ENCODE peak calls at places on chromosomes 16 and 17, in four cellular contexts. B, O, V and U are unnamed samples.

GRCh38 chr17:65609303-65609702 is 47.9 kb upstream of the AXIN2 start:
- DNase-seq in B (no peak), O (peak), V (no peak), U (no peak)

GRCh38 chr16:2339521-2340484 is 725 bp downstream of the ABCA3 start:
- DNase-seq in B (peak), O (peak), V (peak), U (peak)

GRCh38 chr17:38444151-38444550 is 15.9 kb downstream of the ARHGAP23 start:
- DNase-seq in B (peak), O (peak), V (peak), U (peak)

GRCh38 chr17:32757963-32758362 is 119.0 kb downstream of the MYO1D start:
- DNase-seq in B (no peak), O (no peak), V (no peak), U (no peak)

GRCh38 chr17:16976686-16977550 is 5.0 kb upstream of the TNFRSF13B start:
- DNase-seq in B (no peak), O (no peak), V (no peak), U (no peak)

GRCh38 chr17:42608692-42609181 is 437 bp downstream of the RETREG3 start:
- DNase-seq in B (no peak), O (no peak), V (no peak), U (no peak)

GRCh38 chr16:19991614-19992013 is 82.1 kb downstream of the GPR139 start:
- DNase-seq in B (peak), O (peak), V (no peak), U (no peak)

GRCh38 chr17:2405247-2405926 is 4.5 kb upstream of the MNT start:
- DNase-seq in B (no peak), O (no peak), V (no peak), U (no peak)

GRCh38 chr16:53773150-53773846 is 69.3 kb downstream of the FTO start:
- DNase-seq in B (peak), O (peak), V (peak), U (peak)

GRCh38 chr17:78263063-78263735 is 31.8 kb downstream of the TMEM235 start:
- DNase-seq in B (no peak), O (peak), V (peak), U (peak)

GRCh38 chr16:86033016-86033474 is 134.1 kb downstream of the IRF8 start:
- DNase-seq in B (no peak), O (no peak), V (no peak), U (no peak)

GRCh38 chr17:71287246-71287828 is 833.5 kb upstream of the SOX9 start:
- DNase-seq in B (no peak), O (no peak), V (no peak), U (peak)

GRCh38 chr17:52096056-52096455 is 62.5 kb downstream of the CA10 start:
- DNase-seq in B (no peak), O (no peak), V (no peak), U (no peak)

GRCh38 chr17:28950017-28950751 is 1.1 kb downstream of the PHF12 start:
- DNase-seq in B (peak), O (peak), V (peak), U (peak)

GRCh38 chr16:27450836-27451341 is 48.9 kb downstream of the IL21R start:
- DNase-seq in B (no peak), O (no peak), V (no peak), U (no peak)

GRCh38 chr17:17341452-17341851 is 38.3 kb downstream of the NT5M start:
- DNase-seq in B (no peak), O (no peak), V (no peak), U (no peak)

GRCh38 chr17:82694647-82695046 is 3.9 kb downstream of the RAB40B start:
- DNase-seq in B (no peak), O (no peak), V (no peak), U (no peak)

GRCh38 chr17:57236686-57237299 is 19.5 kb upstream of the MSI2 start:
- DNase-seq in B (no peak), O (no peak), V (no peak), U (no peak)

GRCh38 chr17:29694923-29695563 is 72.3 kb upstream of the CORO6 start:
- DNase-seq in B (no peak), O (no peak), V (no peak), U (no peak)

GRCh38 chr16:88932929-88933328 is 44.1 kb downstream of the CBFA2T3 start:
- DNase-seq in B (no peak), O (no peak), V (no peak), U (no peak)

GRCh38 chr17:50459081-50459676 is 9.5 kb downstream of the CHAD start:
- DNase-seq in B (no peak), O (peak), V (no peak), U (no peak)

GRCh38 chr16:30077656-30078055 is 1.9 kb downstream of the PPP4C start:
- DNase-seq in B (no peak), O (no peak), V (no peak), U (no peak)

GRCh38 chr17:43372273-43372911 is 26.4 kb upstream of the ARL4D start:
- DNase-seq in B (no peak), O (no peak), V (no peak), U (no peak)

GRCh38 chr17:72516772-72517399 is 396.1 kb downstream of the SOX9 start:
- DNase-seq in B (no peak), O (peak), V (no peak), U (no peak)

GRCh38 chr16:72961115-72961832 is 86.7 kb downstream of the ZFHX3 start:
- DNase-seq in B (no peak), O (no peak), V (peak), U (peak)

GRCh38 chr17:19354123-19354522 is 8.4 kb downstream of the B9D1 start:
- DNase-seq in B (no peak), O (no peak), V (no peak), U (no peak)

GRCh38 chr17:77865716-77866115 is 92.8 kb upstream of the TNRC6C start:
- DNase-seq in B (no peak), O (no peak), V (no peak), U (no peak)

GRCh38 chr17:13616031-13616430 is 14.3 kb upstream of the HS3ST3A1 start:
- DNase-seq in B (no peak), O (no peak), V (no peak), U (no peak)

GRCh38 chr17:41553176-41553575 is 18.7 kb downstream of the KRT9 start:
- DNase-seq in B (no peak), O (no peak), V (no peak), U (no peak)

GRCh38 chr16:54194008-54194731 is 92.4 kb downstream of the IRX3 start:
- DNase-seq in B (peak), O (no peak), V (no peak), U (no peak)

GRCh38 chr17:40373324-40373723 is 8.8 kb upstream of the GJD3 start:
- DNase-seq in B (no peak), O (no peak), V (no peak), U (no peak)

GRCh38 chr17:41784207-41784744 is 2.2 kb downstream of the JUP start:
- DNase-seq in B (peak), O (no peak), V (peak), U (peak)

GRCh38 chr17:42188749-42189650 is 3.7 kb upstream of the HCRT start:
- DNase-seq in B (no peak), O (no peak), V (no peak), U (peak)

GRCh38 chr17:9274119-9274445 is 252.8 kb downstream of the NTN1 start:
- DNase-seq in B (no peak), O (no peak), V (no peak), U (no peak)
- TF ChIP-seq FOXJ3 in B (no peak), O (no peak), V (no peak), U (no peak)

GRCh38 chr16:56192644-56192960 is 1.3 kb downstream of the GNAO1 start:
- DNase-seq in B (no peak), O (no peak), V (no peak), U (no peak)

GRCh38 chr16:56192971-56193936 is 2.0 kb downstream of the GNAO1 start:
- DNase-seq in B (peak), O (no peak), V (no peak), U (peak)

GRCh38 chr16:56189990-56190902 is 1.0 kb upstream of the GNAO1 start:
- DNase-seq in B (no peak), O (no peak), V (no peak), U (peak)

GRCh38 chr16:56191807-56192643 is 736 bp downstream of the GNAO1 start:
- DNase-seq in B (no peak), O (no peak), V (no peak), U (peak)

DNA sequence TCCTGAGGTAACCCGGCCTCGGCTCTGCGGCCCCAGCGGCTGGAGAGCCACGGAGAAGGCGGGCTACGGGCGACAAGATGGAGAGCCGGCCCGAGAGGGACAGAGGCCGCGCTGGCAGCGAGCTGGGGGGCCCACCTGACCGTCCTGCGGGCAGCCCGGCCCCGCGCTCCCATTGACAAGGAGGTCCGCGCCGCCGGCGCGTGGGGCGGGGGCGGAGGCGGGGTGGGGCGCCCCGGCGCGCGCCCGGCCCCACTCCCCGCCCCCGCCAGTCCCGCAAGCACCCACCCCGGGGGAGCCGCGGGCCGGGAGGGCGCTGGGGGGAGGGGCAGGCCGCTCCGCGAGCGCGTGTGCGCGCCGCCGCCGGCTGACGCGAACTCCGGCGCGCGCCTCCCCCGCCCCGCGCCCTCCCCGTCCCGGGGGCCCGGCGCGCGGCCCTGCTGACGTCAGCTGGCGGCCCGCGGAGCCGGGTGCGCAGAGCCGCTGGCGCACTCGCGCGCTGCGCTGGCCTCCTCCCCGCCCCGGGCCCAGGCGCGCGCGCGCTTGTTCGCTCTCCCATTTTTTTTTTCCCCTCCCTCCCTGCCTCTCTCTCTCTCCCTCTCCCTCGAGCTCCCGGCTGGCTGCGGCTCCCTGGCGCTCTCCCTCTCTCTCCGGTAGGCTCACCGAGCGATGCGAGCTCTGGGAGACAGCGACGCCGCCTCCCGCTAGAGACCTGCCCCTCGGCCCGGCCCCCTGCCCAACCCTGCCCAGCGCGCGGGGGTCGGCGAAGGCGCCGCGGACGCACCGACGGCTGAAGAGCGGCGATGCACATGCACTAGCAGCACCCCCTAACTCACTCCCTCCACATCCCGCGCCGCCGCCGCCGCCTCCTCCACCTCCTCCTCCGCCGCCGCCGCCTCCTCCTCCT is at the start of gene GNAO1:
- DNase-seq in B (peak), O (no peak), V (peak), U (peak)
- TF ChIP-seq FOXJ3 in B (no peak), O (no peak), V (no peak), U (no peak)

GRCh38 chr17:81616877-81617276 is 20.0 kb downstream of the NPLOC4 start:
- DNase-seq in B (no peak), O (no peak), V (no peak), U (no peak)

GRCh38 chr17:81612172-81612571 is 24.7 kb downstream of the NPLOC4 start:
- DNase-seq in B (no peak), O (no peak), V (no peak), U (no peak)

GRCh38 chr17:81609541-81610353 is 27.2 kb downstream of the NPLOC4 start:
- DNase-seq in B (peak), O (no peak), V (no peak), U (no peak)

DNA sequence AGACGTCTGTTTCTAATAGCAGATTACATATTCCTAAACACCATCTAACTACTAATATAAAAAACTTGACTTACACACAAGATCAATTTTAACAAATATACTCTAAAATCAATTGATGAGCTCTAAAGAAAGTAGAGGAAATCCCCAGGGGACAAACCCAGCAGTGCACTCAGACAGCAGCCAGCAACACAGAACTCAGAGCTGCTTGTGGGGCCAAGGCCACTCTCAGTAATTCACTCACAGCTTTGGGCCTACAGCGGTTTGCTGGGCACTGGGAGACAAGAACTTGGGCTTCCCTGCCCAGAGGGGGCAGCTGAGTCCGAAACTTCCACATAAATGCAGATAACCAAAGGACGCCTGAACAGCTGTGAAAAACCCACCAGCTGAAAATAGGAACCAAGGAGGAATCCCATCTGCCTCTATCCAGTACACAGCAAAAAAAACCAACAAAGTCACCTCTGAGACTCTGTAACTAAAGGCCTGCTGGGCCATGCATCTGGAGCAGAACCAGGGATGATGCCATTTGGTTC is 21.4 kb downstream of the NPLOC4 start:
- DNase-seq in B (no peak), O (no peak), V (no peak), U (no peak)
- TF ChIP-seq FOXJ3 in B (no peak), O (no peak), V (no peak), U (no peak)

GRCh38 chr17:4144411-4144747 is 1.4 kb downstream of the CYB5D2 start:
- DNase-seq in B (no peak), O (no peak), V (no peak), U (no peak)

GRCh38 chr17:4140125-4140524 is 2.7 kb downstream of the ZZEF1 start:
- DNase-seq in B (no peak), O (no peak), V (no peak), U (no peak)

GRCh38 chr17:4143563-4144410 is 790 bp downstream of the CYB5D2 start:
- DNase-seq in B (peak), O (peak), V (peak), U (peak)

GRCh38 chr17:4147751-4148310 is 4.8 kb downstream of the CYB5D2 start:
- DNase-seq in B (no peak), O (no peak), V (no peak), U (no peak)

DNA sequence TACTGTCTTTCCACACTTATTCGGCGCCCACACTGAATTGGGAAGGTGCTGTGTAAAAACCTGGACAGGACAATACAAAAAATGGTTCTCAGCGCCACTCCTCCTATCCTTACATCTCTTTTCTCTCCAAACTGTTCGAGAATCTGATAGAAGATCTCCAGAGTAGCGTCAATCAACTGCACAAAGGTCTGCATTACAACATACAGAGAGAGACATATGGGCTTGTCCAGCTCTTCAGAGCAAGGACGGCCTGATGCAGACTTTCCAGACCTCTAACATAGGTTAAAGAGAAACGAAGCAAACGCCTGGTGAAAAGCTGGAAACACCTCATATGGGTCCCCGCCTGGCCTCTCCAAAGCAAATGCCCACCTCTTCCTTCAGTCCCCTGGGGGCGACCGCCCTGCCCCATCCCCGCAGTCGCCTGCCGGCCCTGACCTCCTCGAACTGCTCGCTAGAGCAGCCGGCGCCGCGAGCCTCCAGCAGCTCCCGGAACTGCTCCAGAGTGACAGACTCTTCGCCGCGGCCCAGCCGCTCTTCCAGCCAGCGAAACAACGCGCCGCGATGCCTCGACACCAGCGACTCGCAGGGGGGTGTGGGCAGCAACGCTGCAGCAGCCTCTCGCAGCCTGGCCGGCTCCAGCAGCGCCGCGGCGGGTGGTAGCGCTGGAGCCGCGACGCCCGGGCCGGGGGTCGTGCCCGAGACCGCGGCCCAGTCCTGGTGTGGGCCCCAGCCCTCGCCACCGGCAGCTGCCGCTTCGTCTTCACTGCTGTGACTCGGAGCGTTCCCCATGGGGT is 526 bp downstream of the ZZEF1 start:
- DNase-seq in B (peak), O (peak), V (no peak), U (no peak)
- TF ChIP-seq FOXJ3 in B (no peak), O (no peak), V (no peak), U (no peak)

GRCh38 chr16:4067262-4068001 is 48.8 kb downstream of the ADCY9 start:
- DNase-seq in B (no peak), O (peak), V (no peak), U (no peak)

GRCh38 chr16:4077083-4077714 is 39.0 kb downstream of the ADCY9 start:
- DNase-seq in B (no peak), O (no peak), V (no peak), U (no peak)

GRCh38 chr16:4075534-4075933 is 40.7 kb downstream of the ADCY9 start:
- DNase-seq in B (no peak), O (no peak), V (no peak), U (no peak)

GRCh38 chr16:4070936-4071335 is 45.3 kb downstream of the ADCY9 start:
- DNase-seq in B (no peak), O (no peak), V (no peak), U (no peak)

GRCh38 chr16:4071686-4072561 is 44.3 kb downstream of the ADCY9 start:
- DNase-seq in B (no peak), O (no peak), V (no peak), U (no peak)
- TF ChIP-seq FOXJ3 in B (no peak), O (no peak), V (no peak), U (no peak)